ENCODE peak calls at places on chromosome 7, in four cellular contexts. V, F, Q and G are unnamed samples.

GRCh38 chr7:30331338-30331737 is 46.9 kb downstream of the ZNRF2 start:
- DNase-seq in V (no peak), Q (no peak), F (no peak), G (no peak)

GRCh38 chr7:107167483-107168232 is 1.1 kb upstream of the HBP1 start:
- DNase-seq in V (no peak), Q (peak; percentile 79), F (no peak), G (no peak)

GRCh38 chr7:106329971-106330733 is 45.4 kb upstream of the NAMPT start:
- DNase-seq in V (no peak), F (no peak), Q (no peak), G (no peak)

GRCh38 chr7:80821781-80822180 is 97.1 kb downstream of the SEMA3C start:
- DNase-seq in V (no peak), Q (no peak), F (no peak), G (no peak)

GRCh38 chr7:141053626-141054025 is 20.2 kb upstream of the TMEM178B start:
- DNase-seq in F (no peak), Q (peak; percentile 79), V (no peak), G (peak; percentile 3)

GRCh38 chr7:24158976-24159375 is 125.0 kb upstream of the NPY start:
- DNase-seq in F (no peak), Q (no peak), V (no peak), G (no peak)

GRCh38 chr7:102175423-102176170 is 111.1 kb upstream of the SH2B2 start:
- DNase-seq in Q (no peak), F (no peak), V (no peak), G (peak; percentile 58)

GRCh38 chr7:94367940-94368339 is 26.8 kb upstream of the COL1A2 start:
- DNase-seq in V (no peak), Q (no peak), F (no peak), G (no peak)

GRCh38 chr7:47951374-47951773 is 3.1 kb upstream of the PKD1L1 start:
- DNase-seq in Q (no peak), V (no peak), F (no peak), G (no peak)

GRCh38 chr7:46387646-46388045 is 466.6 kb upstream of the IGFBP3 start:
- DNase-seq in V (no peak), Q (no peak), F (no peak), G (no peak)

GRCh38 chr7:128737867-128738390 is 1.2 kb upstream of the CALU start:
- DNase-seq in F (no peak), Q (no peak), V (no peak), G (no peak)

GRCh38 chr7:150432915-150433892 is 17.2 kb upstream of the GIMAP8 start:
- DNase-seq in V (no peak), Q (no peak), F (peak; percentile 31), G (no peak)

GRCh38 chr7:15801041-15801440 is 114.6 kb upstream of the MEOX2 start:
- DNase-seq in F (no peak), V (no peak), Q (no peak), G (no peak)

GRCh38 chr7:929311-929711 is 25.2 kb downstream of the ADAP1 start:
- DNase-seq in F (peak; percentile 53), Q (no peak), V (no peak), G (peak; percentile 18)
- H3K27ac ChIP-seq in F (no peak overlapping the region), Q (no peak overlapping the region), V (peak overlapping the region; percentile 81), G (peak overlapping the region; percentile 100)

GRCh38 chr7:99123571-99124033 is 20.3 kb downstream of the SMURF1 start:
- DNase-seq in F (no peak), Q (no peak), V (no peak), G (no peak)
- H3K27ac ChIP-seq in F (peak overlapping the region; percentile 68), Q (no peak overlapping the region), V (no peak overlapping the region), G (no peak overlapping the region)

GRCh38 chr7:86929293-86930109 is 130.0 kb downstream of the ELAPOR2 start:
- DNase-seq in F (no peak), Q (no peak), V (no peak), G (no peak)
- H3K27ac ChIP-seq in F (no peak overlapping the region), Q (no peak overlapping the region), V (no peak overlapping the region), G (no peak overlapping the region)

GRCh38 chr7:105000927-105001336 is 13.1 kb upstream of the KMT2E start:
- DNase-seq in F (no peak), Q (no peak), V (no peak), G (no peak)
- H3K27ac ChIP-seq in F (no peak overlapping the region), Q (peak overlapping the region; percentile 57), V (no peak overlapping the region), G (no peak overlapping the region)

GRCh38 chr7:13874783-13875182 is 114.7 kb downstream of the ETV1 start:
- DNase-seq in F (no peak), V (no peak), Q (no peak), G (no peak)
- H3K27ac ChIP-seq in F (peak overlapping the region; percentile 67), V (no peak overlapping the region), Q (no peak overlapping the region), G (no peak overlapping the region)

GRCh38 chr7:22427855-22428254 is 70.9 kb upstream of the RAPGEF5 start:
- DNase-seq in Q (no peak), F (no peak), V (no peak), G (no peak)

GRCh38 chr7:22429386-22429785 is 70.6 kb downstream of the STEAP1B start:
- DNase-seq in F (no peak), V (no peak), Q (no peak), G (no peak)

GRCh38 chr7:22426463-22427121 is 69.6 kb upstream of the RAPGEF5 start:
- DNase-seq in F (no peak), V (no peak), Q (no peak), G (no peak)

GRCh38 chr7:22425361-22425760 is 68.4 kb upstream of the RAPGEF5 start:
- DNase-seq in V (no peak), F (no peak), Q (no peak), G (no peak)

GRCh38 chr7:22427122-22427503 is 70.2 kb upstream of the RAPGEF5 start:
- DNase-seq in Q (no peak), V (no peak), F (no peak), G (no peak)
- H3K27ac ChIP-seq in Q (no peak overlapping the region), V (no peak overlapping the region), F (no peak overlapping the region), G (no peak overlapping the region)

DNA sequence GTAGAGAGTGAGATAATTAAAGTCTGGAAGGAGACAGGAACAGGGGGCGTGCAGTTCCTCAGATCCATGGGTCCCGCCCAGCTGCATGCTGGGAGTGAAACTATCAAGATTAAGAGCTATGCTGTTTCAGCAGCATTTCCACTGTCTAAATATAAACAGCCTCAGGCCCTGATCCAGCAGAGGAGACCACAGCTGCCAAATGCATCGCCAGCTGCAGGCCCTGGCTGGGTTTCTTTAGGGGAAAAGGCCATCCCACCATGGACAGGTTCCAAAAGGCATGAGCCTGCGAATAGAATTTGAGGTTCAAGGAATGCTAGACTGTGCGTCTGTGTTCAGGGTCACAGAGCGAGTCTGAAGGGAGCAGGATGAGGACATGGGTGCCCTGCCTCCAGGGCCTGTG is 411.4 kb downstream of the PAXIP1 start:
- DNase-seq in V (no peak), F (no peak), Q (no peak), G (peak; percentile 72)
- H3K27ac ChIP-seq in V (peak overlapping the region; percentile 65), F (no peak overlapping the region), Q (no peak overlapping the region), G (peak overlapping the region; percentile 85)

GRCh38 chr7:116628971-116629586 is 42.9 kb upstream of the MET start:
- DNase-seq in Q (no peak), V (no peak), F (no peak), G (no peak)

GRCh38 chr7:116631676-116632075 is 40.3 kb upstream of the MET start:
- DNase-seq in V (no peak), Q (no peak), F (no peak), G (no peak)

GRCh38 chr7:116630357-116630756 is 41.6 kb upstream of the MET start:
- DNase-seq in Q (peak; percentile 15), F (no peak), V (no peak), G (no peak)

GRCh38 chr7:116632349-116632748 is 39.6 kb upstream of the MET start:
- DNase-seq in F (no peak), Q (no peak), V (no peak), G (no peak)

DNA sequence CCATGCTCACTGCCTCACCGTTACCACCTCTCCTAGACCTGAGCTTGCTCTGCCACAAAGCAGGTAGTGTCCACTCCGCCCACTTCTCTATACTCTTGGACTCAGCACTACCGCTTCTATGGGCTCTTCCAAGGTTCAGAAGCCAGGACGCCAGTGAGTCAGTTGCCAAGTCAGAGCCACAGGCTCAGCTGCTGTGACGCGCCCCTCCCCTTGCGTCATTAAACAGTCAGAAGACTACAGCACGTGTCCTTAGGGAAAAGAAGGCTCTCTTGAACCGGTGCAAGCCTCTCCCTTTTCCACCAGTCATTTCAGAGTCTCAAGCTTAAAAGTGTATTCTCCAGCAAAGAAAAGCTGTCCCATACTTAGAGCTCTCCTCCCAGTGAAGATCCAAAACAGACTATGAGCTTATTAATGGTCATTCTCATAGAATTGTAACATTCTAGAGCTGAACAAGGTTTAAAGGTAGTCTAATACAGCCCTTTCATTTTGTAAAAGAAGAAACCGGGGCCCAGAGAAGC is 41.0 kb upstream of the MET start:
- DNase-seq in V (no peak), Q (no peak), F (peak; percentile 79), G (no peak)
- H3K27ac ChIP-seq in V (no peak overlapping the region), Q (no peak overlapping the region), F (no peak overlapping the region), G (no peak overlapping the region)